ENCODE peak calls at places on chromosome 2, in four cellular contexts. One of them, this sample, is unnamed.
A peak's percentile ranks its signal among the peaks of the same experiment; 100 is the strongest.

GRCh38 chr2:21422050-21422449 is 298.3 kb downstream of the TDRD15 start:
- DNase-seq in COR-L47: peak; percentile 37
- DNase-seq in GM03348: no peak
- DNase-seq in cardiac muscle cell: peak; percentile 67
- DNase-seq in this sample: no peak

GRCh38 chr2:241991236-241991635 is 121.7 kb downstream of the RTP5 start:
- DNase-seq in COR-L47: no peak
- DNase-seq in GM03348: no peak
- DNase-seq in cardiac muscle cell: no peak
- DNase-seq in this sample: no peak

GRCh38 chr2:173077506-173078177 is 2.0 kb downstream of the MAP3K20 start:
- DNase-seq in COR-L47: no peak
- DNase-seq in GM03348: no peak
- DNase-seq in cardiac muscle cell: peak; percentile 22
- DNase-seq in this sample: peak; percentile 59

GRCh38 chr2:1750935-1751767 is 6.8 kb upstream of the PXDN start:
- DNase-seq in COR-L47: peak; percentile 57
- DNase-seq in GM03348: peak; percentile 90
- DNase-seq in cardiac muscle cell: peak; percentile 76
- DNase-seq in this sample: no peak

GRCh38 chr2:170917957-170918356 is 11.1 kb upstream of the GORASP2 start:
- DNase-seq in COR-L47: no peak
- DNase-seq in GM03348: no peak
- DNase-seq in cardiac muscle cell: no peak
- DNase-seq in this sample: no peak

GRCh38 chr2:115558725-115559124 is 1116.3 kb downstream of the DPP10 start:
- DNase-seq in COR-L47: no peak
- DNase-seq in GM03348: no peak
- DNase-seq in cardiac muscle cell: no peak
- DNase-seq in this sample: no peak

GRCh38 chr2:98769784-98770183 is 38.9 kb upstream of the MGAT4A start:
- DNase-seq in COR-L47: peak; percentile 94
- DNase-seq in GM03348: no peak
- DNase-seq in cardiac muscle cell: no peak
- DNase-seq in this sample: peak; percentile 19

GRCh38 chr2:190468814-190469569 is 60.8 kb downstream of the MFSD6 start:
- DNase-seq in COR-L47: peak; percentile 96
- DNase-seq in GM03348: peak; percentile 89
- DNase-seq in cardiac muscle cell: peak; percentile 51
- DNase-seq in this sample: peak; percentile 90

GRCh38 chr2:33133436-33133835 is 186.7 kb downstream of the LTBP1 start:
- DNase-seq in COR-L47: no peak
- DNase-seq in GM03348: no peak
- DNase-seq in cardiac muscle cell: no peak
- DNase-seq in this sample: no peak

GRCh38 chr2:172496096-172496709 is 59.7 kb upstream of the PDK1 start:
- DNase-seq in COR-L47: no peak
- DNase-seq in GM03348: no peak
- DNase-seq in cardiac muscle cell: no peak
- DNase-seq in this sample: peak; percentile 13

GRCh38 chr2:165868211-165868610 is 74.2 kb upstream of the GALNT3 start:
- DNase-seq in COR-L47: peak; percentile 41
- DNase-seq in GM03348: no peak
- DNase-seq in cardiac muscle cell: no peak
- DNase-seq in this sample: no peak

GRCh38 chr2:8548065-8548870 is 133.6 kb upstream of the ID2 start:
- DNase-seq in COR-L47: no peak
- DNase-seq in GM03348: no peak
- DNase-seq in cardiac muscle cell: peak; percentile 59
- DNase-seq in this sample: no peak

GRCh38 chr2:190912731-190913130 is 32.1 kb downstream of the GLS start:
- DNase-seq in COR-L47: no peak
- DNase-seq in GM03348: no peak
- DNase-seq in cardiac muscle cell: no peak
- DNase-seq in this sample: no peak

GRCh38 chr2:143034292-143035074 is 94.7 kb upstream of the ARHGAP15 start:
- DNase-seq in COR-L47: peak; percentile 65
- DNase-seq in GM03348: peak; percentile 75
- DNase-seq in cardiac muscle cell: peak; percentile 81
- DNase-seq in this sample: peak; percentile 69

GRCh38 chr2:9818097-9818496 is 25.2 kb upstream of the TAF1B start:
- DNase-seq in COR-L47: no peak
- DNase-seq in GM03348: no peak
- DNase-seq in cardiac muscle cell: no peak
- DNase-seq in this sample: no peak

GRCh38 chr2:79580175-79580574 is 67.3 kb downstream of the CTNNA2 start:
- DNase-seq in COR-L47: no peak
- DNase-seq in GM03348: no peak
- DNase-seq in cardiac muscle cell: no peak
- DNase-seq in this sample: no peak

GRCh38 chr2:96527052-96527964 is 9.2 kb upstream of the ARID5A start:
- DNase-seq in COR-L47: no peak
- DNase-seq in GM03348: peak; percentile 58
- DNase-seq in cardiac muscle cell: peak; percentile 49
- DNase-seq in this sample: no peak

GRCh38 chr2:240300261-240300821 is 135.1 kb upstream of the GPC1 start:
- DNase-seq in COR-L47: no peak
- DNase-seq in GM03348: no peak
- DNase-seq in cardiac muscle cell: no peak
- DNase-seq in this sample: no peak

GRCh38 chr2:19929226-19929625 is 27.4 kb upstream of the TTC32 start:
- DNase-seq in COR-L47: no peak
- DNase-seq in GM03348: no peak
- DNase-seq in cardiac muscle cell: no peak
- DNase-seq in this sample: no peak

GRCh38 chr2:11967946-11968465 is 221.6 kb downstream of the LPIN1 start:
- DNase-seq in COR-L47: no peak
- DNase-seq in GM03348: peak; percentile 48
- DNase-seq in cardiac muscle cell: peak; percentile 23
- DNase-seq in this sample: no peak

This sample was measured in dermis microvascular lymphatic vessel endothelial cell.